ENCODE peak calls at places on chromosomes 11 and 22, in seven cellular contexts. H is uterus; C is cardiac fibroblast; O is CD4-positive, CD25-positive, alpha-beta regulatory T cell; V is endodermal cell; K is suprapubic skin; A is astrocyte. B is an unnamed sample.

GRCh38 chr11:113681711-113682410 is 24.2 kb downstream of the TMPRSS5 start:
- DNase-seq in H (no peak), C (no peak), O (no peak), V (peak; percentile 75), K (no peak), A (peak; percentile 43), B (no peak)

GRCh38 chr11:107040447-107041444 is 22.5 kb upstream of the GUCY1A2 start:
- DNase-seq in H (no peak), C (peak; percentile 85), O (no peak), V (no peak), K (no peak), A (peak; percentile 97), B (peak; percentile 15)

GRCh38 chr11:70581991-70582885 is 183.9 kb downstream of the CTTN start:
- DNase-seq in H (no peak), C (no peak), O (no peak), V (peak; percentile 32), K (no peak), A (no peak), B (no peak)

GRCh38 chr11:48013269-48013901 is 33.0 kb downstream of the PTPRJ start:
- DNase-seq in H (no peak), C (peak; percentile 61), O (peak; percentile 39), V (no peak), K (no peak), A (no peak), B (peak; percentile 43)

GRCh38 chr11:90446207-90446606 is 223.4 kb upstream of the CHORDC1 start:
- DNase-seq in H (no peak), C (no peak), O (no peak), V (no peak), K (no peak), A (no peak), B (no peak)

GRCh38 chr11:44775366-44776356 is 48.9 kb downstream of the TSPAN18 start:
- DNase-seq in H (peak; percentile 38), C (peak; percentile 47), O (peak; percentile 41), V (peak; percentile 94), K (peak; percentile 73), A (no peak), B (peak; percentile 74)

GRCh38 chr11:75721852-75722668 is 4.4 kb downstream of the MOGAT2 start:
- DNase-seq in H (no peak), C (no peak), O (no peak), V (no peak), K (no peak), A (no peak), B (no peak)

GRCh38 chr11:61021661-61022212 is 50.3 kb downstream of the CD6 start:
- DNase-seq in H (no peak), C (no peak), O (peak; percentile 91), V (peak; percentile 91), K (no peak), A (no peak), B (no peak)

GRCh38 chr11:110972640-110973039 is 260.4 kb upstream of the ARHGAP20 start:
- DNase-seq in H (no peak), C (peak; percentile 92), O (no peak), V (no peak), K (no peak), A (peak; percentile 82), B (no peak)

GRCh38 chr11:68844376-68844775 is 2.7 kb upstream of the CPT1A start:
- DNase-seq in H (no peak), C (no peak), O (no peak), V (no peak), K (no peak), A (no peak), B (no peak)

GRCh38 chr11:28757725-28758515 is 649.7 kb downstream of the METTL15 start:
- DNase-seq in H (no peak), C (peak; percentile 89), O (no peak), V (no peak), K (no peak), A (peak; percentile 93), B (no peak)

GRCh38 chr11:1563697-1564534 is 8.2 kb downstream of the DUSP8 start:
- DNase-seq in H (no peak), C (no peak), O (no peak), V (no peak), K (no peak), A (no peak), B (no peak)

GRCh38 chr22:25187469-25187868 is 12.2 kb upstream of the CRYBB3 start:
- DNase-seq in H (no peak), C (no peak), O (no peak), V (no peak), K (no peak), A (no peak), B (no peak)

GRCh38 chr22:37782340-37783168 is 25.2 kb upstream of the GCAT start:
- DNase-seq in H (no peak), C (peak; percentile 38), O (no peak), V (peak; percentile 45), K (no peak), A (peak; percentile 22), B (peak; percentile 44)

GRCh38 chr11:62770778-62771143 is 435 bp upstream of the TAF6L start:
- DNase-seq in H (peak; percentile 47), C (no peak), O (no peak), V (peak; percentile 78), K (no peak), A (peak; percentile 16), B (peak; percentile 32)

GRCh38 chr11:17558916-17559315 is 11.9 kb downstream of the OTOG start:
- DNase-seq in H (no peak), C (no peak), O (no peak), V (peak; percentile 29), K (peak; percentile 64), A (no peak), B (no peak)

GRCh38 chr11:15654397-15654915 is 539.7 kb downstream of the INSC start:
- DNase-seq in H (no peak), C (no peak), O (no peak), V (peak; percentile 50), K (no peak), A (no peak), B (no peak)

GRCh38 chr11:11998091-11998781 is 10.2 kb downstream of the DKK3 start:
- DNase-seq in H (no peak), C (peak; percentile 94), O (no peak), V (no peak), K (peak; percentile 35), A (peak; percentile 94), B (peak; percentile 80)
- H3K4me3 ChIP-seq in H (no peak overlapping the region), C (no peak overlapping the region), O (peak overlapping the region; percentile 45), V (no peak overlapping the region), K (no peak overlapping the region), A (peak overlapping the region; percentile 51), B (peak overlapping the region; percentile 27)

GRCh38 chr11:46333129-46333947 is 13.9 kb upstream of the DGKZ start:
- DNase-seq in H (no peak), C (no peak), O (peak; percentile 35), V (peak; percentile 77), K (no peak), A (no peak), B (no peak)
- H3K4me3 ChIP-seq in H (peak overlapping the region; percentile 22), C (peak overlapping the region; percentile 22), O (peak overlapping the region; percentile 60), V (peak overlapping the region; percentile 66), K (peak overlapping the region; percentile 59), A (peak overlapping the region; percentile 39), B (no peak overlapping the region)

GRCh38 chr11:108392364-108392763 is 75.0 kb downstream of the C11orf65 start:
- DNase-seq in H (no peak), C (no peak), O (no peak), V (no peak), K (no peak), A (no peak), B (no peak)
- H3K4me3 ChIP-seq in H (no peak overlapping the region), C (no peak overlapping the region), O (no peak overlapping the region), V (no peak overlapping the region), K (no peak overlapping the region), A (no peak overlapping the region), B (no peak overlapping the region)

DNA sequence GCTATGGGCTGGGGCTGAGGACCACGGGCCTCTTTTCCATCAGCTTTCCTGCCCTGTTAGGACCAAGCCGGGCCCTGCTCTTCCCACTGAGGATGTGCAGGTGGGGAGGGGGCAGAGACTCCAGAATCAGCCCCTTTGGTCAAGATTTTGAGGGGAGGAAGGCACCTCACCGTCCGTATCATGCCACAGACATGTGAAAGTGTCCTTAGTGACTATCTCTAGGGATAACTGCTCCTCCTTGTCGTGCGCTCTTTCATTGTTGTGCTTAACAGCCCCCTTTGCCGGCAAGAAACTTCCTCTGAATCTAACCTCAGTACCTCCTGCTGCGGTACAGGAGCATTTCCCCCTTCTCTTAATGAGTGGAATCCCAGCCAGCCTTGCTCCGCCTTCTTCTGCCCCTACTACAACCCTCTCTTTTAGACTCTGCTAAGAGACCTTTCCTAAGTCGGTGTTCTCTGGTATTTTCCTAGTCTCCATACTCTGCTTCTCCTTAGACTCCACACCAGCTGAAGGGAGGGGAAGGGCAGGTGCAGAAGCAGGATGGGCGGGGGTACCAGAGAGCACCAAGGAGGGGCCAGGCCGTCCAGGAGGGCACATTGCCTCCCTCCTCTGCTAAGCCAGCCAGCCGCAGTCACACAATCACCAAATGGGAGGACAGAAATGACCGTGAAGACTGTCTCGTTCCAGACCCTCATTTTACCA is 1.4 kb upstream of the B3GAT1 start:
- DNase-seq in H (no peak), C (no peak), O (no peak), V (no peak), K (no peak), A (no peak), B (no peak)
- H3K4me3 ChIP-seq in H (no peak overlapping the region), C (no peak overlapping the region), O (no peak overlapping the region), V (peak overlapping the region; percentile 53), K (no peak overlapping the region), A (no peak overlapping the region), B (no peak overlapping the region)

GRCh38 chr22:20566420-20567260 is 59.2 kb downstream of the MED15 start:
- DNase-seq in H (peak; percentile 72), C (peak; percentile 80), O (peak; percentile 81), V (no peak), K (no peak), A (peak; percentile 79), B (peak; percentile 91)
- H3K4me3 ChIP-seq in H (no peak overlapping the region), C (no peak overlapping the region), O (peak overlapping the region; percentile 64), V (no peak overlapping the region), K (no peak overlapping the region), A (no peak overlapping the region), B (no peak overlapping the region)